ENCODE peak calls at places on chromosomes 16 and 17, in ten cellular contexts. M, S, G, Y, F, U, K, J, D and N are unnamed samples.

GRCh38 chr17:38733315-38734234 is 3.4 kb downstream of the CISD3 start:
- DNase-seq in M (no peak), S (no peak), G (no peak), Y (no peak), F (no peak), U (no peak), K (no peak), J (peak), D (no peak), N (no peak)

GRCh38 chr16:11627822-11628457 is 40.3 kb upstream of the SNN start:
- DNase-seq in M (peak), S (peak), G (peak), Y (no peak), F (no peak), U (no peak), K (no peak), J (no peak), D (peak), N (peak)

GRCh38 chr17:51745993-51746392 is 412.5 kb downstream of the CA10 start:
- DNase-seq in M (no peak), S (no peak), G (no peak), Y (no peak), F (no peak), U (no peak), K (no peak), J (no peak), D (no peak), N (no peak)

GRCh38 chr16:4663756-4664465 is 29.5 kb upstream of the NUDT16L1 start:
- DNase-seq in M (no peak), S (no peak), G (peak), Y (no peak), F (peak), U (peak), K (peak), J (peak), D (peak), N (no peak)

GRCh38 chr16:85235988-85236831 is 123.9 kb upstream of the CIBAR2 start:
- DNase-seq in M (peak), S (no peak), G (peak), Y (no peak), F (peak), U (no peak), K (no peak), J (no peak), D (no peak), N (peak)

GRCh38 chr17:80005360-80006338 is 30.0 kb downstream of the TBC1D16 start:
- DNase-seq in M (peak), S (peak), G (peak), Y (no peak), F (peak), U (peak), K (peak), J (peak), D (no peak), N (peak)

GRCh38 chr17:36463916-36464764 is 22.3 kb upstream of the ZNHIT3 start:
- DNase-seq in M (peak), S (peak), G (peak), Y (no peak), F (peak), U (peak), K (peak), J (peak), D (no peak), N (peak)

GRCh38 chr16:19583665-19584300 is 28.3 kb downstream of the VPS35L start:
- DNase-seq in M (peak), S (peak), G (peak), Y (peak), F (peak), U (no peak), K (peak), J (peak), D (no peak), N (peak)

GRCh38 chr17:45783593-45784292 is 377 bp upstream of the CRHR1 start:
- DNase-seq in M (no peak), S (no peak), G (no peak), Y (no peak), F (no peak), U (no peak), K (no peak), J (no peak), D (no peak), N (no peak)

GRCh38 chr17:72466199-72466598 is 345.4 kb downstream of the SOX9 start:
- DNase-seq in M (peak), S (peak), G (peak), Y (no peak), F (peak), U (no peak), K (no peak), J (peak), D (no peak), N (peak)

GRCh38 chr16:12295395-12295794 is 318.9 kb downstream of the SNX29 start:
- DNase-seq in M (no peak), S (no peak), G (no peak), Y (no peak), F (no peak), U (no peak), K (no peak), J (no peak), D (no peak), N (peak)

GRCh38 chr16:12901597-12902436 is at the start of gene SHISA9:
- DNase-seq in M (no peak), S (no peak), G (no peak), Y (no peak), F (no peak), U (no peak), K (no peak), J (no peak), D (no peak), N (no peak)

GRCh38 chr16:30949655-30950515 is 1.0 kb downstream of the ORAI3 start:
- DNase-seq in M (peak), S (peak), G (peak), Y (no peak), F (peak), U (peak), K (peak), J (peak), D (peak), N (peak)

GRCh38 chr16:72604375-72604774 is 432.4 kb upstream of the PMFBP1 start:
- DNase-seq in M (no peak), S (no peak), G (no peak), Y (no peak), F (no peak), U (no peak), K (no peak), J (no peak), D (no peak), N (no peak)
- H3K4me3 ChIP-seq in M (no peak), S (no peak), G (no peak), Y (no peak), F (no peak), U (no peak), K (no peak), J (no peak), D (no peak), N (no peak)

GRCh38 chr17:54900457-54901229 is at the start of gene TOM1L1:
- DNase-seq in M (peak), S (peak), G (peak), Y (peak), F (peak), U (no peak), K (peak), J (peak), D (peak), N (peak)
- TF ChIP-seq CTCF in M (peak), S (peak), G (peak), Y (peak), F (peak), U (no peak), K (no peak), J (peak), D (peak), N (no peak)

GRCh38 chr17:40109471-40109824 is 9.1 kb upstream of the NR1D1 start:
- DNase-seq in M (no peak), S (no peak), G (no peak), Y (no peak), F (no peak), U (no peak), K (no peak), J (peak), D (no peak), N (no peak)

GRCh38 chr17:40106089-40106759 is 5.8 kb upstream of the NR1D1 start:
- DNase-seq in M (no peak), S (no peak), G (no peak), Y (no peak), F (no peak), U (no peak), K (no peak), J (no peak), D (no peak), N (no peak)

GRCh38 chr17:40106760-40107265 is 6.4 kb upstream of the NR1D1 start:
- DNase-seq in M (peak), S (no peak), G (no peak), Y (no peak), F (no peak), U (no peak), K (no peak), J (no peak), D (no peak), N (no peak)

GRCh38 chr17:40104570-40105471 is 4.4 kb upstream of the NR1D1 start:
- DNase-seq in M (no peak), S (no peak), G (no peak), Y (no peak), F (no peak), U (no peak), K (no peak), J (no peak), D (no peak), N (no peak)

DNA sequence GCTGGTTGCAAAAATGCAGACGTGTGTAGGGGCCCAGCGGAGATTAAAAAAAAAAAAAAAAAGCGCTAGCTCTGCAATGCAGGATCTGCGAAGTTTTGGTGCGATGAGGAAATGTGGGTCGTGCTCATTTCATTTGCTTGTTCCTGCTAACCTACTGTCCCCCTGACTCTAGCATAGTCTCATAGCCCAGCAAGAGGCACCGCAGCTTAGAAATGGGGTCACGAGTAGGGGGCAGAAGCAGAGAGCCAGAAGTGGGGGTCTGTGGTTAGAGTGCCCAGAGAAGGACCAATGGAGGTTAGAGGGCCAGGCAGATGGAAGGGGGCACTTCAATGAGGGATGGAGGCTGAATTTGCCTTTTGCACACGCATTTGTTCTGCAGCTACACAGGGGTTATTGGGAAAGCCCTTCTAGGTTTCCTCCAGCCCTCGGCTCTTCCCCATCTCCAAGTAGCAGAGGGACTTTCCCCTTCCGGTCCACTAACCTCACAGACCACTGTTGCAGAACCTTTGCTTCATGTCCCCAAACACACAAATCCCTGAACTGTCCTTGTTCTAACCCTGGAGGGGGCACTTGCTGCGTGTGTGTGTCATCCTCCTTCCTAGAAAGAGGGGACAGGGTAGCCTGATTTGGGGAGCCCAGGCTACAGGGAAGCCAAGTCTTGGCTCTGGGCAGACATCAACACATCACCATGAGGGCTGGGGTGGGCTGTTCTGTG is 7.0 kb upstream of the NR1D1 start:
- DNase-seq in M (no peak), S (no peak), G (no peak), Y (no peak), F (no peak), U (peak), K (peak), J (peak), D (no peak), N (peak)
- H3K4me3 ChIP-seq in M (no peak), S (no peak), G (no peak), Y (no peak), F (no peak), U (no peak), K (no peak), J (no peak), D (no peak), N (no peak)

GRCh38 chr16:50368410-50369132 is at the start of gene BRD7:
- DNase-seq in M (peak), S (peak), G (peak), Y (no peak), F (peak), U (peak), K (peak), J (peak), D (no peak), N (peak)
- TF ChIP-seq CTCF in M (peak), S (peak), G (peak), Y (peak), F (no peak), U (peak), K (no peak), J (peak), D (peak), N (peak)

GRCh38 chr17:21375757-21376584 is at the start of gene KCNJ12:
- DNase-seq in M (peak), S (no peak), G (peak), Y (no peak), F (no peak), U (no peak), K (no peak), J (no peak), D (no peak), N (no peak)
- H3K4me3 ChIP-seq in M (peak), S (peak), G (peak), Y (peak), F (peak), U (peak), K (no peak), J (no peak), D (peak), N (peak)